ENCODE peak calls at places on chromosomes 1 and 21, in six cellular contexts. One of them, this sample, is unnamed.

GRCh38 chr1:228155596-228156517 is 6.1 kb downstream of the GJC2 start:
- DNase-seq in activated T-cell treated with anti-CD3 and anti-CD28 coated beads for 1 hour: no peak
- DNase-seq in T-helper 9 cell: no peak
- DNase-seq in activated CD4-positive, CD25-positive, alpha-beta regulatory T cell: no peak
- DNase-seq in activated T-helper 1 cell treated with Interleukin-2 at 50 U/mL for 16 hours: no peak
- DNase-seq in erythroblast: no peak
- DNase-seq in this sample: no peak

GRCh38 chr21:43956667-43957030 is 55.5 kb upstream of the TRAPPC10 start:
- DNase-seq in activated T-helper 1 cell treated with Interleukin-2 at 50 U/mL for 16 hours: no peak
- DNase-seq in activated CD4-positive, CD25-positive, alpha-beta regulatory T cell: no peak
- DNase-seq in T-helper 9 cell: no peak
- DNase-seq in activated T-cell treated with anti-CD3 and anti-CD28 coated beads for 1 hour: no peak
- DNase-seq in erythroblast: no peak
- DNase-seq in this sample: peak

GRCh38 chr1:17192394-17193221 is 12.3 kb upstream of the PADI1 start:
- DNase-seq in activated T-helper 1 cell treated with Interleukin-2 at 50 U/mL for 16 hours: no peak
- DNase-seq in T-helper 9 cell: no peak
- DNase-seq in activated T-cell treated with anti-CD3 and anti-CD28 coated beads for 1 hour: no peak
- DNase-seq in erythroblast: peak
- DNase-seq in activated CD4-positive, CD25-positive, alpha-beta regulatory T cell: no peak
- DNase-seq in this sample: no peak

GRCh38 chr1:219959540-219960208 is 31.3 kb upstream of the SLC30A10 start:
- DNase-seq in T-helper 9 cell: no peak
- DNase-seq in activated T-cell treated with anti-CD3 and anti-CD28 coated beads for 1 hour: no peak
- DNase-seq in activated T-helper 1 cell treated with Interleukin-2 at 50 U/mL for 16 hours: no peak
- DNase-seq in activated CD4-positive, CD25-positive, alpha-beta regulatory T cell: no peak
- DNase-seq in erythroblast: no peak
- DNase-seq in this sample: no peak

GRCh38 chr1:44812822-44813543 is 4.7 kb downstream of the BTBD19 start:
- DNase-seq in T-helper 9 cell: no peak
- DNase-seq in erythroblast: no peak
- DNase-seq in activated T-cell treated with anti-CD3 and anti-CD28 coated beads for 1 hour: no peak
- DNase-seq in activated T-helper 1 cell treated with Interleukin-2 at 50 U/mL for 16 hours: no peak
- DNase-seq in activated CD4-positive, CD25-positive, alpha-beta regulatory T cell: no peak
- DNase-seq in this sample: no peak

GRCh38 chr1:157773723-157774350 is 3.1 kb downstream of the FCRL2 start:
- DNase-seq in activated T-helper 1 cell treated with Interleukin-2 at 50 U/mL for 16 hours: no peak
- DNase-seq in erythroblast: no peak
- DNase-seq in activated T-cell treated with anti-CD3 and anti-CD28 coated beads for 1 hour: no peak
- DNase-seq in T-helper 9 cell: no peak
- DNase-seq in activated CD4-positive, CD25-positive, alpha-beta regulatory T cell: peak
- DNase-seq in this sample: no peak

GRCh38 chr1:164613176-164613575 is 54.2 kb downstream of the PBX1 start:
- DNase-seq in activated CD4-positive, CD25-positive, alpha-beta regulatory T cell: no peak
- DNase-seq in activated T-cell treated with anti-CD3 and anti-CD28 coated beads for 1 hour: no peak
- DNase-seq in erythroblast: no peak
- DNase-seq in T-helper 9 cell: no peak
- DNase-seq in activated T-helper 1 cell treated with Interleukin-2 at 50 U/mL for 16 hours: no peak
- DNase-seq in this sample: peak

GRCh38 chr1:4128616-4129015 is 228.5 kb upstream of the C1orf174 start:
- DNase-seq in activated CD4-positive, CD25-positive, alpha-beta regulatory T cell: no peak
- DNase-seq in T-helper 9 cell: no peak
- DNase-seq in activated T-cell treated with anti-CD3 and anti-CD28 coated beads for 1 hour: no peak
- DNase-seq in activated T-helper 1 cell treated with Interleukin-2 at 50 U/mL for 16 hours: no peak
- DNase-seq in erythroblast: no peak
- DNase-seq in this sample: no peak

GRCh38 chr1:108120163-108120562 is 80.0 kb downstream of the SLC25A24 start:
- DNase-seq in T-helper 9 cell: no peak
- DNase-seq in erythroblast: no peak
- DNase-seq in activated T-cell treated with anti-CD3 and anti-CD28 coated beads for 1 hour: no peak
- DNase-seq in activated CD4-positive, CD25-positive, alpha-beta regulatory T cell: no peak
- DNase-seq in activated T-helper 1 cell treated with Interleukin-2 at 50 U/mL for 16 hours: no peak
- DNase-seq in this sample: no peak

GRCh38 chr1:226405411-226405988 is 2.4 kb downstream of the PARP1 start:
- DNase-seq in activated CD4-positive, CD25-positive, alpha-beta regulatory T cell: no peak
- DNase-seq in activated T-cell treated with anti-CD3 and anti-CD28 coated beads for 1 hour: no peak
- DNase-seq in T-helper 9 cell: no peak
- DNase-seq in activated T-helper 1 cell treated with Interleukin-2 at 50 U/mL for 16 hours: no peak
- DNase-seq in erythroblast: peak
- DNase-seq in this sample: no peak